ENCODE peak calls at places on chromosomes 13 and 19, in seven cellular contexts. I is stimulated activated CD8-positive, alpha-beta memory T cell treated with anti-CD3 and anti-CD28 coated beads, Interleukin-12 subunit alpha, Interleukin-12 subunit beta, amount 100 ng/mL, for 4 hours; M is DND-41; D is B cell; S is GM04503; Z is MV-4-11; H is GM12891. P is an unnamed sample.

GRCh38 chr19:54388001-54388802 is 23.5 kb upstream of the LAIR1 start:
- DNase-seq in I (no peak), M (peak; percentile 93), D (peak; percentile 55), S (no peak), Z (peak; percentile 93), H (no peak), P (peak; percentile 94)

GRCh38 chr19:49398931-49399330 is 10.9 kb downstream of the KASH5 start:
- DNase-seq in I (no peak), M (no peak), D (no peak), S (no peak), Z (no peak), H (no peak), P (no peak)

GRCh38 chr13:44052843-44053607 is 173.3 kb downstream of the LACC1 start:
- DNase-seq in I (no peak), M (no peak), D (no peak), S (no peak), Z (no peak), H (no peak), P (no peak)

GRCh38 chr19:40512110-40512472 is 45.3 kb downstream of the SPTBN4 start:
- DNase-seq in I (no peak), M (no peak), D (no peak), S (no peak), Z (no peak), H (no peak), P (no peak)

GRCh38 chr19:18839465-18840287 is 7.9 kb downstream of the UPF1 start:
- DNase-seq in I (no peak), M (no peak), D (peak; percentile 28), S (no peak), Z (no peak), H (peak; percentile 11), P (no peak)

GRCh38 chr19:39032164-39032918 is at the start of gene FBXO27:
- DNase-seq in I (no peak), M (no peak), D (peak; percentile 36), S (no peak), Z (no peak), H (no peak), P (no peak)

GRCh38 chr19:17390665-17391370 is 3.2 kb downstream of the CCDC194 start:
- DNase-seq in I (peak; percentile 80), M (peak; percentile 86), D (peak; percentile 99), S (peak; percentile 51), Z (peak; percentile 88), H (peak; percentile 95), P (peak; percentile 84)

GRCh38 chr13:71524245-71525002 is 342.6 kb downstream of the DACH1 start:
- DNase-seq in I (no peak), M (no peak), D (no peak), S (no peak), Z (no peak), H (no peak), P (no peak)

GRCh38 chr19:40744554-40745401 is 5.5 kb downstream of the ACTMAP start:
- DNase-seq in I (no peak), M (no peak), D (no peak), S (no peak), Z (no peak), H (peak; percentile 43), P (no peak)

GRCh38 chr19:49362926-49363264 is 679 bp upstream of the TEAD2 start:
- DNase-seq in I (no peak), M (no peak), D (no peak), S (no peak), Z (no peak), H (no peak), P (no peak)

GRCh38 chr19:19594371-19594770 is 24.1 kb downstream of the PBX4 start:
- DNase-seq in I (no peak), M (no peak), D (no peak), S (no peak), Z (peak; percentile 51), H (no peak), P (no peak)

GRCh38 chr13:80048802-80049201 is 292.1 kb downstream of the SPRY2 start:
- DNase-seq in I (peak; percentile 37), M (peak; percentile 85), D (no peak), S (peak; percentile 90), Z (peak; percentile 98), H (peak; percentile 9), P (peak; percentile 98)

GRCh38 chr13:97445504-97446187 is 11.7 kb downstream of the RAP2A start:
- DNase-seq in I (no peak), M (no peak), D (no peak), S (no peak), Z (no peak), H (no peak), P (no peak)

GRCh38 chr13:98365291-98365690 is 188.2 kb upstream of the RNF113B start:
- DNase-seq in I (no peak), M (no peak), D (no peak), S (no peak), Z (no peak), H (no peak), P (no peak)

GRCh38 chr13:80245162-80245733 is 95.7 kb downstream of the SPRY2 start:
- DNase-seq in I (no peak), M (no peak), D (no peak), S (no peak), Z (no peak), H (no peak), P (no peak)

GRCh38 chr19:39474139-39474620 is 6.5 kb upstream of the TIMM50 start:
- DNase-seq in I (peak; percentile 29), M (peak; percentile 78), D (peak; percentile 82), S (no peak), Z (no peak), H (peak; percentile 68), P (peak; percentile 34)

GRCh38 chr13:113834496-113835200 is 29.2 kb downstream of the GAS6 start:
- DNase-seq in I (no peak), M (no peak), D (no peak), S (no peak), Z (no peak), H (no peak), P (no peak)

P was measured in Kasumi-1.